ENCODE peak calls at places on chromosome 9, in eight cellular contexts. A is colonic mucosa; H is IMR-90; D is right cardiac atrium; G is cardiac muscle cell; T is SJSA1; B is CD8-positive, alpha-beta T cell; U is MM.1S. Z is an unnamed sample.

GRCh38 chr9:131282688-131283422 is 6.5 kb upstream of the FAM78A start:
- DNase-seq in A (no peak), H (peak; percentile 28), D (peak; percentile 43), G (peak; percentile 30), T (no peak), B (peak; percentile 38), U (no peak), Z (peak; percentile 91)

GRCh38 chr9:99264070-99264469 is 42.0 kb downstream of the SEC61B start:
- DNase-seq in A (no peak), H (no peak), D (no peak), G (peak; percentile 34), T (no peak), B (no peak), U (no peak), Z (peak; percentile 81)

GRCh38 chr9:18067553-18068120 is 406.3 kb upstream of the ADAMTSL1 start:
- DNase-seq in A (no peak), H (no peak), D (no peak), G (no peak), T (no peak), B (no peak), U (no peak), Z (no peak)

GRCh38 chr9:133951265-133951664 is 40.9 kb downstream of the VAV2 start:
- DNase-seq in A (no peak), H (no peak), D (peak; percentile 16), G (no peak), T (no peak), B (peak; percentile 12), U (no peak), Z (no peak)

GRCh38 chr9:15501179-15501578 is 9.6 kb downstream of the PSIP1 start:
- DNase-seq in A (no peak), H (no peak), D (no peak), G (no peak), T (no peak), B (no peak), U (no peak), Z (no peak)

GRCh38 chr9:109167716-109168115 is 667 bp upstream of the FRRS1L start:
- DNase-seq in A (no peak), H (no peak), D (no peak), G (no peak), T (no peak), B (no peak), U (no peak), Z (no peak)

GRCh38 chr9:85425153-85425611 is 316.6 kb downstream of the AGTPBP1 start:
- DNase-seq in A (peak; percentile 65), H (no peak), D (peak; percentile 42), G (peak; percentile 64), T (peak; percentile 14), B (no peak), U (peak; percentile 51), Z (peak; percentile 98)

GRCh38 chr9:96029722-96030515 is 154.4 kb downstream of the ERCC6L2 start:
- DNase-seq in A (no peak), H (no peak), D (no peak), G (no peak), T (no peak), B (no peak), U (no peak), Z (no peak)

DNA sequence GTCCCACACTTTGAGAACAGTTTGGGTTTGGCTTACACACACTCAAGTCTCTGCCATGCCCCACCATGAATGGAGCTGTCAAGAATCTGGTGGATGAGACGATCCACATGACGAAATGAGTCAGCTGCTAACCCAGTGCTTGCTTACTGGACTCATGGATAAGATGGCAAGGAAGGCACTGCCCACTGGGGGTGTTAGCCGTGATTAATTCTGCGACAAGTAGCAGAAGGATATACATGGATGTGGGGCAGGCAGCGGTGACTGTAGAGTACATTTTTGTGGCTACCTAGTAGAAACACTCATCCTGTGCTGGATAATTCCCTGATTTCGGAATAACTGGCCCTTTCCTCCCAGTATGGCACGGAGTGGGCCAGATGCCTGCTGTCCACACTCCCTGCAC is 77.5 kb downstream of the SPATA31C2 start:
- DNase-seq in A (no peak), H (no peak), D (no peak), G (no peak), T (no peak), B (no peak), U (no peak), Z (no peak)
- H3K4me1 ChIP-seq in A (no peaks in the 10 kb centered on the region), H (no peaks in the 10 kb centered on the region), D (no peaks in the 10 kb centered on the region), G (no peaks in the 10 kb centered on the region), T (no peaks in the 10 kb centered on the region), B (no peaks in the 10 kb centered on the region), U (no peaks in the 10 kb centered on the region), Z (no peaks in the 10 kb centered on the region)

DNA sequence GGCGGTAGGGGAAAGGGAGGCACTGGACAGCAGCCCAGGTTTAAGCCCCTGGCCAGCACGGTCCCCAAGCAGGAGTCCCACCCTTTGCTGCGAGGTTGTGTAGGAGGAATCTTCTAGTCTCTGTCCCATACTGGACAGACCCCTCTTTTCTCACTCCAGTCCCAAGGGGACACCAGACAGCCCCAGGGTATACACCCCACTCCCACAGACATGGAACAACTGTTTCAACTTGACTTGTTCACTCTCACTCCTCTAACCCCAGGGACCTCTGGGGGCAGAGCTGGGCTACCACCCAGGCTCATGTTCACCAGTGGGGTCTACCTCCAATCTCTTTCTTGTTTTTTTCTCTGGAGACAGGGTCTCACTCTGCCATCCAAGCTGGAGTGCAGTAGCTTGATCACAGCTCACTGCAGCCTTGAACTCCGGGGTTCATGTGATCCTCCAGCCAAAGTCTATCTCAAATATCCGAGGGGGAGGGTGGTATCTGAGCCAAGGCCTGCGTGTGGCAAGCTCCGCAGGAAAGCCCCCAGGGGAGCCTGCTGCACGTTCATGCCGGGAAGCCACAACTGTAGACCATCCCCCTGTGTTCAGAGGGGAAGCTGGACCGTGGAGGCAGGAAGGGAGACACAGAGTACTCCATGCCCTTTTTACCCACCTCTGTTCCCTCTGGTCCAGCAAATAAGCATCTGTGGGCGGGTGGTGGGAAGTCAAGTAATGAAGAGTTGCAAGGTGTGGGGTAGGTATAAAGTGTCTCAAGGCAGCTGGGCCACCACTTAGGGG is 1.8 kb downstream of the PTGES2 start:
- DNase-seq in A (no peak), H (no peak), D (peak; percentile 11), G (peak; percentile 25), T (no peak), B (no peak), U (no peak), Z (no peak)
- H3K4me3 ChIP-seq in A (no peak overlapping the region), H (no peak overlapping the region), D (no peak overlapping the region), G (peak overlapping the region; percentile 97), T (no peak overlapping the region), B (no peak overlapping the region), U (peak overlapping the region; percentile 7), Z (peak overlapping the region; percentile 95)

DNA sequence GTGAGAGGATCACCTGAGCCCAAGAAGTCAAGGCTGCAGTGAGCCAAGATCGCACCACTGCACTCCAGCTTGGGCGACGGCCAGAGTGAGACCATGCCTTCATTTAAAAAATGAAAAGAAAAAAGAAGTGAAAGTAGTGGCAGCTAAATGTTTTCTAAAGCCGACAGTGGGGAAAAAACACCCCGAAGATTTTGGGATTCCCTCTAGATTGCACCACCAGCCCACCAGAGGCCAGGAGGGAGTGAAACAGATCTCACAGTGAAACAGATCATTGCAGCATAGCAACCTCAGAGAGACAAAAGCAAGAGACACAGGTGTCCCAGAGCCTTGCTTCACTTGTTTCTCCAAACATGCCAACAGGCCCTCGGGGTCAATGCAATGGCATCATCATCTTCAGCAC is 156.8 kb downstream of the PAX5 start:
- DNase-seq in A (no peak), H (no peak), D (no peak), G (no peak), T (no peak), B (no peak), U (no peak), Z (no peak)
- H3K4me1 ChIP-seq in A (no peaks in the 10 kb centered on the region), H (no peaks in the 10 kb centered on the region), D (no peaks in the 10 kb centered on the region), G (no peaks in the 10 kb centered on the region), T (no peaks in the 10 kb centered on the region), B (no peaks in the 10 kb centered on the region), U (no peaks in the 10 kb centered on the region), Z (no peaks in the 10 kb centered on the region)

GRCh38 chr9:38622083-38622674 is 1.8 kb upstream of the ANKRD18A start:
- DNase-seq in A (peak; percentile 52), H (no peak), D (peak; percentile 17), G (no peak), T (no peak), B (no peak), U (no peak), Z (no peak)

GRCh38 chr9:38622961-38623360 is 2.6 kb upstream of the ANKRD18A start:
- DNase-seq in A (no peak), H (no peak), D (no peak), G (no peak), T (no peak), B (no peak), U (no peak), Z (no peak)

GRCh38 chr9:38621434-38622082 is 1.2 kb upstream of the ANKRD18A start:
- DNase-seq in A (peak; percentile 42), H (no peak), D (peak; percentile 14), G (peak; percentile 5), T (no peak), B (peak; percentile 27), U (peak; percentile 62), Z (peak; percentile 81)

GRCh38 chr9:38619556-38620447 is 594 bp downstream of the ANKRD18A start:
- DNase-seq in A (peak; percentile 46), H (no peak), D (peak; percentile 15), G (no peak), T (no peak), B (no peak), U (peak; percentile 19), Z (peak; percentile 76)

DNA sequence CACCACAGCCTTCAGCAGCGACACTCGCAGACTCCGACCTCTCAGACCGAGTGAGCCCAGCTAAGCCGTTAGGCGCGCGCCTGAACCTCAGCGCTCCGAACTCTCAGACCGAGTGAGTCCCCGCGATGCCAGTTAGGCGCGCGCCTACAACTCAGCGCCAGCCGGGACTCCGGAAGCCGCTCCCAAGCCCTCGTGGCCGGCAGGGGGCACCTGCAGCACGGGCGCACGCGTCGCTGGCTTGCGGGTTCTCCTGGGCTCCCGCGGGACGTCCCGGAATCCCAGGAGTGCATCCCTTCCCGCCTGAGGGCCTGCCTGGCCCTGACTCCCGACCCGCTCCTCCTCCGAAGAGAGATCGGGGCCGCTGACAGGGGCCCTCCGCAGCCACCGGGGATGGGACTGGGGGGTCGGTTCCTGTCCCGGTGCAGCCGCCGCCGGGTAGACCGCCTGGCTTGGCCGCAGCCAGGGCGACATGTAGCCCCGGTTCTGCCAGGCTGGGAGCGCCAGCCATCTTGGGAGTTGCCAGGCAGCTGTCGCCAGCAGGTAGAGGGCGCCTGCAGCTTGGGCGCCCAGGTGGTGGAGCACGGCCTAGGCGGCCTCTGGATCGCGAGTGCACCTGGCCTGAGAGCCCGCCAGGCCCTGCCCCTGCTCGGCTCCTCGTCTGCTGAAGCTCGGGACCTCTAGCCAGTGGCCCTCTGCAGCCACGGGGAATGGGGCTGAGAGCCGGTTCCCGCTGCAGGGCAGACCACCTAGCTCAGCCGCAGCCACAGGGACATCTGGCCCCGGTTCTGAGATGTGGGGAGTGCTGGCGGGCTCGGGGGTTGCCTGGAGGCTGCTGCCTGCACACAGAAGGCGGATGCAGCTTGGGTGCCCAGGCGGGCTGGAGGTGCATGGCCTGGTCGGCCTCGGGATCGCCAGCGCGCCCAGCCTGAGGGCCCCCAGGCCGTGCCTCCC is at the start of gene ANKRD18A:
- DNase-seq in A (peak; percentile 87), H (peak; percentile 41), D (peak; percentile 64), G (peak; percentile 66), T (peak; percentile 22), B (peak; percentile 53), U (peak; percentile 93), Z (peak; percentile 98)
- H3K4me3 ChIP-seq in A (peak within 1 kb of the TSS; percentile 61), H (peak within 1 kb of the TSS; percentile 17), D (peak within 1 kb of the TSS; percentile 54), G (peak within 1 kb of the TSS; percentile 67), T (peak within 1 kb of the TSS; percentile 9), B (peak within 1 kb of the TSS; percentile 80), U (peak within 1 kb of the TSS; percentile 87), Z (peak within 1 kb of the TSS; percentile 80)

Z was measured in endodermal cell.